ENCODE peak calls at places on chromosomes 4 and X, in eight cellular contexts. One of them, this sample, is unnamed. For H3K27me3, the result is how much of the 10 kb centered on the place peaks cover.

GRCh38 chr4:127251423-127251822 is 381.3 kb upstream of the INTU start:
- DNase-seq in body of pancreas: no peak
- DNase-seq in hepatocyte: no peak
- DNase-seq in fibroblast of lung: peak
- DNase-seq in ascending aorta: no peak
- DNase-seq in GM23338: no peak
- DNase-seq in tibial nerve: no peak
- DNase-seq in left ventricle myocardium inferior: no peak
- DNase-seq in this sample: no peak

GRCh38 chr4:39030726-39031125 is 1.5 kb downstream of the TMEM156 start:
- DNase-seq in tibial nerve: no peak
- DNase-seq in body of pancreas: no peak
- DNase-seq in left ventricle myocardium inferior: no peak
- DNase-seq in GM23338: no peak
- DNase-seq in ascending aorta: no peak
- DNase-seq in fibroblast of lung: no peak
- DNase-seq in hepatocyte: no peak
- DNase-seq in this sample: no peak

GRCh38 chr4:15689540-15689939 is 7.9 kb downstream of the FAM200B start:
- DNase-seq in GM23338: no peak
- DNase-seq in tibial nerve: no peak
- DNase-seq in fibroblast of lung: peak
- DNase-seq in ascending aorta: no peak
- DNase-seq in body of pancreas: no peak
- DNase-seq in left ventricle myocardium inferior: no peak
- DNase-seq in hepatocyte: no peak
- DNase-seq in this sample: no peak

GRCh38 chrX:139085404-139085803 is 373.9 kb upstream of the FGF13 start:
- DNase-seq in body of pancreas: no peak
- DNase-seq in left ventricle myocardium inferior: no peak
- DNase-seq in fibroblast of lung: no peak
- DNase-seq in hepatocyte: no peak
- DNase-seq in tibial nerve: no peak
- DNase-seq in ascending aorta: no peak
- DNase-seq in GM23338: no peak
- DNase-seq in this sample: no peak

GRCh38 chr4:169582706-169583105 is 29.7 kb downstream of the NEK1 start:
- DNase-seq in hepatocyte: no peak
- DNase-seq in tibial nerve: no peak
- DNase-seq in left ventricle myocardium inferior: no peak
- DNase-seq in fibroblast of lung: peak
- DNase-seq in body of pancreas: no peak
- DNase-seq in GM23338: peak
- DNase-seq in ascending aorta: no peak
- DNase-seq in this sample: no peak

GRCh38 chrX:150926304-150926703 is 27.8 kb upstream of the CD99L2 start:
- DNase-seq in body of pancreas: no peak
- DNase-seq in fibroblast of lung: no peak
- DNase-seq in GM23338: no peak
- DNase-seq in left ventricle myocardium inferior: no peak
- DNase-seq in hepatocyte: no peak
- DNase-seq in tibial nerve: no peak
- DNase-seq in ascending aorta: no peak
- DNase-seq in this sample: no peak

GRCh38 chr4:58809948-58810347 is 1699.8 kb upstream of the IGFBP7 start:
- DNase-seq in fibroblast of lung: no peak
- DNase-seq in body of pancreas: no peak
- DNase-seq in ascending aorta: no peak
- DNase-seq in left ventricle myocardium inferior: no peak
- DNase-seq in GM23338: no peak
- DNase-seq in tibial nerve: no peak
- DNase-seq in hepatocyte: peak
- DNase-seq in this sample: no peak

GRCh38 chrX:8404443-8404842 is 60.2 kb upstream of the VCX3B start:
- DNase-seq in hepatocyte: no peak
- DNase-seq in tibial nerve: no peak
- DNase-seq in ascending aorta: no peak
- DNase-seq in body of pancreas: peak
- DNase-seq in GM23338: no peak
- DNase-seq in fibroblast of lung: peak
- DNase-seq in left ventricle myocardium inferior: no peak
- DNase-seq in this sample: no peak

GRCh38 chr4:88225216-88226107 is 58.9 kb downstream of the PPM1K start:
- DNase-seq in GM23338: no peak
- DNase-seq in ascending aorta: no peak
- DNase-seq in body of pancreas: no peak
- DNase-seq in fibroblast of lung: peak
- DNase-seq in tibial nerve: no peak
- DNase-seq in left ventricle myocardium inferior: no peak
- DNase-seq in hepatocyte: no peak
- DNase-seq in this sample: no peak

GRCh38 chrX:57918750-57919436 is 8.6 kb upstream of the ZXDA start:
- DNase-seq in hepatocyte: no peak
- DNase-seq in body of pancreas: peak
- DNase-seq in left ventricle myocardium inferior: peak
- DNase-seq in tibial nerve: peak
- DNase-seq in ascending aorta: no peak
- DNase-seq in fibroblast of lung: no peak
- DNase-seq in GM23338: peak
- DNase-seq in this sample: no peak

GRCh38 chr4:83110222-83110945 is 4.1 kb downstream of the PLAC8 start:
- DNase-seq in fibroblast of lung: peak
- DNase-seq in tibial nerve: peak
- DNase-seq in hepatocyte: peak
- DNase-seq in GM23338: peak
- DNase-seq in ascending aorta: peak
- DNase-seq in body of pancreas: peak
- DNase-seq in left ventricle myocardium inferior: peak
- DNase-seq in this sample: no peak

GRCh38 chrX:136251042-136251991 is at the start of gene MAP7D3:
- DNase-seq in GM23338: peak
- DNase-seq in fibroblast of lung: peak
- DNase-seq in tibial nerve: peak
- DNase-seq in hepatocyte: peak
- DNase-seq in body of pancreas: peak
- DNase-seq in ascending aorta: no peak
- DNase-seq in left ventricle myocardium inferior: peak
- DNase-seq in this sample: no peak

GRCh38 chr4:184644553-184645307 is 4.5 kb downstream of the CASP3 start:
- DNase-seq in left ventricle myocardium inferior: no peak
- DNase-seq in ascending aorta: no peak
- DNase-seq in tibial nerve: no peak
- DNase-seq in fibroblast of lung: peak
- DNase-seq in hepatocyte: no peak
- DNase-seq in GM23338: peak
- DNase-seq in body of pancreas: no peak
- DNase-seq in this sample: no peak

GRCh38 chrX:6599230-6599629 is 64.3 kb upstream of the VCX3A start:
- DNase-seq in fibroblast of lung: no peak
- DNase-seq in tibial nerve: no peak
- DNase-seq in GM23338: no peak
- DNase-seq in body of pancreas: no peak
- DNase-seq in ascending aorta: no peak
- DNase-seq in hepatocyte: no peak
- DNase-seq in left ventricle myocardium inferior: no peak
- DNase-seq in this sample: no peak

GRCh38 chrX:9627827-9628406 is 137.7 kb downstream of the GPR143 start:
- DNase-seq in tibial nerve: no peak
- DNase-seq in left ventricle myocardium inferior: no peak
- DNase-seq in hepatocyte: no peak
- DNase-seq in body of pancreas: no peak
- DNase-seq in fibroblast of lung: peak
- DNase-seq in GM23338: no peak
- DNase-seq in ascending aorta: no peak
- DNase-seq in this sample: no peak

GRCh38 chr4:124712417-124713212 is at the start of gene ANKRD50:
- DNase-seq in hepatocyte: peak
- DNase-seq in tibial nerve: peak
- DNase-seq in GM23338: peak
- DNase-seq in fibroblast of lung: peak
- DNase-seq in ascending aorta: peak
- DNase-seq in left ventricle myocardium inferior: peak
- DNase-seq in body of pancreas: peak
- DNase-seq in this sample: no peak

GRCh38 chr4:52823478-52824092 is 38.5 kb upstream of the RASL11B start:
- DNase-seq in GM23338: no peak
- DNase-seq in body of pancreas: no peak
- DNase-seq in hepatocyte: no peak
- DNase-seq in fibroblast of lung: peak
- DNase-seq in ascending aorta: no peak
- DNase-seq in left ventricle myocardium inferior: no peak
- DNase-seq in tibial nerve: no peak
- DNase-seq in this sample: no peak

GRCh38 chr4:69092190-69092589 is 4.1 kb upstream of the UGT2B7 start:
- DNase-seq in hepatocyte: no peak
- DNase-seq in GM23338: no peak
- DNase-seq in body of pancreas: no peak
- DNase-seq in ascending aorta: no peak
- DNase-seq in fibroblast of lung: peak
- DNase-seq in tibial nerve: no peak
- DNase-seq in left ventricle myocardium inferior: no peak
- DNase-seq in this sample: no peak

DNA sequence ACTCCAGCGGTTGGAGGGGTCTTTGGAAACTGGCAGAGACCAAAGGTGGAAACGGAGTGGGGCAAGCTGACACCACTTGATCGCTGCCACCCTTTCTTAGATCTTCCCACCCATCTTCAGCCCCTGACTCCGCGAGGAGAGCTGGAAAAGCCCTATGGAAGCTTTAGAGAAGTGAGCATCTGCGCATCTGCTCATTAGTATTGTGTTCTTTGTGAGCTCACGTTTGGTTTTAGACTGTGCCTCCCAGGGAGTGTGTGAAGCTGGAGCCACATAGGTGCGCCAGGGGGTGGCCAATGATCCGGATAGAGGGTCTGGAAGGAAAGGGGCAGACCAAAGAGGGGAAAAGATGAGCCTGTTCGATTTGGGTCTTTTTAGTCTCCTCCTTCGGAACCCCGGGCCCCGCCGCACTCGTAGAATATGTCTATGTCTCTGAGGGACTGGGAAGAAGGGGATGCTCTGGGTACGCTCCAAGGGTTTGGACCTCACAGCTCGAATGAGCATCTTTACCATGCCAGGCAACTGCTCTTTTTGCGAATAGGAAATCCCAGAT is 564 bp upstream of the DKK2 start:
- DNase-seq in GM23338: peak
- DNase-seq in tibial nerve: no peak
- DNase-seq in fibroblast of lung: peak
- DNase-seq in ascending aorta: no peak
- DNase-seq in left ventricle myocardium inferior: no peak
- DNase-seq in hepatocyte: peak
- DNase-seq in body of pancreas: peak
- DNase-seq in this sample: no peak
- H3K27me3 ChIP-seq in GM23338: half or more
- H3K27me3 ChIP-seq in tibial nerve: under half
- H3K27me3 ChIP-seq in fibroblast of lung: under half
- H3K27me3 ChIP-seq in ascending aorta: under half
- H3K27me3 ChIP-seq in left ventricle myocardium inferior: half or more
- H3K27me3 ChIP-seq in hepatocyte: half or more
- H3K27me3 ChIP-seq in body of pancreas: under half
- H3K27me3 ChIP-seq in this sample: under half

GRCh38 chr4:8786166-8786565 is 85.5 kb downstream of the HMX1 start:
- DNase-seq in fibroblast of lung: no peak
- DNase-seq in ascending aorta: no peak
- DNase-seq in left ventricle myocardium inferior: no peak
- DNase-seq in hepatocyte: no peak
- DNase-seq in GM23338: no peak
- DNase-seq in body of pancreas: no peak
- DNase-seq in tibial nerve: no peak
- DNase-seq in this sample: no peak
- H3K27me3 ChIP-seq in fibroblast of lung: under half
- H3K27me3 ChIP-seq in ascending aorta: under half
- H3K27me3 ChIP-seq in left ventricle myocardium inferior: half or more
- H3K27me3 ChIP-seq in hepatocyte: under half
- H3K27me3 ChIP-seq in GM23338: under half
- H3K27me3 ChIP-seq in body of pancreas: under half
- H3K27me3 ChIP-seq in tibial nerve: under half
- H3K27me3 ChIP-seq in this sample: under half

DNA sequence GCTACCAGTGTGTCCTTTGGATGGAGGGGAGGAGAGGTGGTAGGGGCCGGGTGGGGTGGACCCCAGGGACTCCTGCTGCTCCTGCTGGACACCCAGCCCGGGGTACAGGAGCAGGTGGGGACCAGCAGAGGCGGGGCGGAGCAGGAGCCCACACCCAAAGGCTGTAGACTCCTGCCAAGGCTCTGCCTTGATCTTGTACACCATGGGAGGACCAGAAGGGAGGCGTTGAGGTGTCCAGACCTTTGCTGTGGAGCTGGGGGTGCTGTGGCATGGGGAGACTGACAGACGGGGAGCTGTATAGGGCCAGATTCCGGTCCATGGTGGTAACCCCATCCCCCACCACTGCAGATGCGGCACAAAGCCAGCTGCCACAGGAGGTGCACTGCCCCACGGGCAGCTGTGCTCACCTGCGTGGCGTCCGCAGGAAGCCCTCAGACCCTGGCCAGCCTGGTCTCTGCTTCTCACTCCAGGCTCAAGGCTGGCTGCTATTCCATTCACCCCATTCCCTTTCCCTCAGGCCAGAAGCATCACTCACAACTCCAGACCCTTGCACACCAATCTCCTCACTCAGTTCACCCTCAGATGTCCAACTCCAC is 5.0 kb upstream of the SLC26A1 start:
- DNase-seq in tibial nerve: no peak
- DNase-seq in body of pancreas: no peak
- DNase-seq in GM23338: no peak
- DNase-seq in left ventricle myocardium inferior: no peak
- DNase-seq in ascending aorta: no peak
- DNase-seq in fibroblast of lung: no peak
- DNase-seq in hepatocyte: no peak
- DNase-seq in this sample: no peak
- H3K27me3 ChIP-seq in tibial nerve: under half
- H3K27me3 ChIP-seq in body of pancreas: under half
- H3K27me3 ChIP-seq in GM23338: half or more
- H3K27me3 ChIP-seq in left ventricle myocardium inferior: half or more
- H3K27me3 ChIP-seq in ascending aorta: under half
- H3K27me3 ChIP-seq in fibroblast of lung: under half
- H3K27me3 ChIP-seq in hepatocyte: under half
- H3K27me3 ChIP-seq in this sample: under half

GRCh38 chr4:8916251-8916913 is 44.7 kb upstream of the HMX1 start:
- DNase-seq in body of pancreas: peak
- DNase-seq in hepatocyte: peak
- DNase-seq in left ventricle myocardium inferior: no peak
- DNase-seq in fibroblast of lung: no peak
- DNase-seq in tibial nerve: no peak
- DNase-seq in GM23338: no peak
- DNase-seq in ascending aorta: no peak
- DNase-seq in this sample: no peak

GRCh38 chr4:8913858-8914460 is 42.3 kb upstream of the HMX1 start:
- DNase-seq in ascending aorta: no peak
- DNase-seq in body of pancreas: no peak
- DNase-seq in fibroblast of lung: no peak
- DNase-seq in hepatocyte: peak
- DNase-seq in GM23338: no peak
- DNase-seq in tibial nerve: no peak
- DNase-seq in left ventricle myocardium inferior: no peak
- DNase-seq in this sample: peak

GRCh38 chr4:8914461-8915171 is 43.0 kb upstream of the HMX1 start:
- DNase-seq in tibial nerve: no peak
- DNase-seq in fibroblast of lung: no peak
- DNase-seq in left ventricle myocardium inferior: no peak
- DNase-seq in GM23338: no peak
- DNase-seq in ascending aorta: no peak
- DNase-seq in hepatocyte: peak
- DNase-seq in body of pancreas: peak
- DNase-seq in this sample: no peak

GRCh38 chr4:8916914-8917305 is 45.3 kb upstream of the HMX1 start:
- DNase-seq in tibial nerve: no peak
- DNase-seq in left ventricle myocardium inferior: no peak
- DNase-seq in GM23338: no peak
- DNase-seq in hepatocyte: peak
- DNase-seq in ascending aorta: no peak
- DNase-seq in body of pancreas: no peak
- DNase-seq in fibroblast of lung: no peak
- DNase-seq in this sample: peak

GRCh38 chr4:8915201-8916200 is 43.9 kb upstream of the HMX1 start:
- DNase-seq in ascending aorta: no peak
- DNase-seq in hepatocyte: peak
- DNase-seq in fibroblast of lung: no peak
- DNase-seq in left ventricle myocardium inferior: no peak
- DNase-seq in GM23338: no peak
- DNase-seq in body of pancreas: peak
- DNase-seq in tibial nerve: no peak
- DNase-seq in this sample: peak
- H3K27me3 ChIP-seq in ascending aorta: under half
- H3K27me3 ChIP-seq in hepatocyte: under half
- H3K27me3 ChIP-seq in fibroblast of lung: under half
- H3K27me3 ChIP-seq in left ventricle myocardium inferior: half or more
- H3K27me3 ChIP-seq in GM23338: under half
- H3K27me3 ChIP-seq in body of pancreas: under half
- H3K27me3 ChIP-seq in tibial nerve: under half
- H3K27me3 ChIP-seq in this sample: under half

This sample was measured in vagina.